ENCODE peak calls at places on chromosomes 6 and 20, in five cellular contexts. One of them, this sample, is unnamed.

GRCh38 chr6:135739288-135739687 is 112.2 kb upstream of the PDE7B start:
- DNase-seq in activated T-cell treated with anti-CD3 and anti-CD28 coated beads, Interleukin-2, amount 50 U/mL, for 4 hours: no peak
- DNase-seq in astrocyte: peak; percentile 100
- DNase-seq in LoVo: no peak
- DNase-seq in neural crest cell: no peak
- DNase-seq in this sample: no peak

GRCh38 chr6:10369896-10370295 is 45.0 kb downstream of the TFAP2A start:
- DNase-seq in activated T-cell treated with anti-CD3 and anti-CD28 coated beads, Interleukin-2, amount 50 U/mL, for 4 hours: no peak
- DNase-seq in astrocyte: peak; percentile 8
- DNase-seq in LoVo: no peak
- DNase-seq in neural crest cell: no peak
- DNase-seq in this sample: no peak

GRCh38 chr20:46934746-46935283 is 40.2 kb downstream of the EYA2 start:
- DNase-seq in activated T-cell treated with anti-CD3 and anti-CD28 coated beads, Interleukin-2, amount 50 U/mL, for 4 hours: no peak
- DNase-seq in astrocyte: no peak
- DNase-seq in LoVo: no peak
- DNase-seq in neural crest cell: no peak
- DNase-seq in this sample: no peak

GRCh38 chr20:43243672-43244269 is 54.1 kb upstream of the PTPRT start:
- DNase-seq in activated T-cell treated with anti-CD3 and anti-CD28 coated beads, Interleukin-2, amount 50 U/mL, for 4 hours: no peak
- DNase-seq in astrocyte: no peak
- DNase-seq in LoVo: no peak
- DNase-seq in neural crest cell: no peak
- DNase-seq in this sample: peak; percentile 29

GRCh38 chr6:107305391-107305790 is 154.0 kb downstream of the PDSS2 start:
- DNase-seq in activated T-cell treated with anti-CD3 and anti-CD28 coated beads, Interleukin-2, amount 50 U/mL, for 4 hours: no peak
- DNase-seq in astrocyte: no peak
- DNase-seq in LoVo: no peak
- DNase-seq in neural crest cell: no peak
- DNase-seq in this sample: no peak

GRCh38 chr6:111880181-111880944 is 7.1 kb upstream of the FYN start:
- DNase-seq in activated T-cell treated with anti-CD3 and anti-CD28 coated beads, Interleukin-2, amount 50 U/mL, for 4 hours: no peak
- DNase-seq in astrocyte: peak; percentile 69
- DNase-seq in LoVo: no peak
- DNase-seq in neural crest cell: no peak
- DNase-seq in this sample: no peak

GRCh38 chr6:42915737-42916136 is at the start of gene PTCRA:
- DNase-seq in activated T-cell treated with anti-CD3 and anti-CD28 coated beads, Interleukin-2, amount 50 U/mL, for 4 hours: no peak
- DNase-seq in astrocyte: no peak
- DNase-seq in LoVo: no peak
- DNase-seq in neural crest cell: no peak
- DNase-seq in this sample: no peak

GRCh38 chr6:115004204-115004603 is 661.4 kb upstream of the HS3ST5 start:
- DNase-seq in activated T-cell treated with anti-CD3 and anti-CD28 coated beads, Interleukin-2, amount 50 U/mL, for 4 hours: no peak
- DNase-seq in astrocyte: no peak
- DNase-seq in LoVo: no peak
- DNase-seq in neural crest cell: no peak
- DNase-seq in this sample: no peak

GRCh38 chr20:44098256-44098630 is 88.7 kb downstream of the JPH2 start:
- DNase-seq in activated T-cell treated with anti-CD3 and anti-CD28 coated beads, Interleukin-2, amount 50 U/mL, for 4 hours: no peak
- DNase-seq in astrocyte: no peak
- DNase-seq in LoVo: no peak
- DNase-seq in neural crest cell: no peak
- DNase-seq in this sample: no peak

GRCh38 chr20:64164123-64164836 is at the start of gene MYT1:
- DNase-seq in activated T-cell treated with anti-CD3 and anti-CD28 coated beads, Interleukin-2, amount 50 U/mL, for 4 hours: no peak
- DNase-seq in astrocyte: no peak
- DNase-seq in LoVo: no peak
- DNase-seq in neural crest cell: no peak
- DNase-seq in this sample: no peak

GRCh38 chr6:123550052-123550617 is 86.6 kb downstream of the TRDN start:
- DNase-seq in activated T-cell treated with anti-CD3 and anti-CD28 coated beads, Interleukin-2, amount 50 U/mL, for 4 hours: no peak
- DNase-seq in astrocyte: no peak
- DNase-seq in LoVo: no peak
- DNase-seq in neural crest cell: no peak
- DNase-seq in this sample: peak; percentile 11

GRCh38 chr6:22980446-22980845 is 411.1 kb downstream of the HDGFL1 start:
- DNase-seq in activated T-cell treated with anti-CD3 and anti-CD28 coated beads, Interleukin-2, amount 50 U/mL, for 4 hours: no peak
- DNase-seq in astrocyte: no peak
- DNase-seq in LoVo: no peak
- DNase-seq in neural crest cell: no peak
- DNase-seq in this sample: no peak

GRCh38 chr6:83431545-83432165 is 804 bp upstream of the ME1 start:
- DNase-seq in activated T-cell treated with anti-CD3 and anti-CD28 coated beads, Interleukin-2, amount 50 U/mL, for 4 hours: no peak
- DNase-seq in astrocyte: no peak
- DNase-seq in LoVo: peak; percentile 78
- DNase-seq in neural crest cell: no peak
- DNase-seq in this sample: no peak

GRCh38 chr20:5835234-5835845 is 85.1 kb downstream of the SHLD1 start:
- DNase-seq in activated T-cell treated with anti-CD3 and anti-CD28 coated beads, Interleukin-2, amount 50 U/mL, for 4 hours: peak; percentile 18
- DNase-seq in astrocyte: peak; percentile 48
- DNase-seq in LoVo: no peak
- DNase-seq in neural crest cell: no peak
- DNase-seq in this sample: peak; percentile 54

GRCh38 chr6:140069576-140069975 is 695.1 kb upstream of the CITED2 start:
- DNase-seq in activated T-cell treated with anti-CD3 and anti-CD28 coated beads, Interleukin-2, amount 50 U/mL, for 4 hours: no peak
- DNase-seq in astrocyte: no peak
- DNase-seq in LoVo: no peak
- DNase-seq in neural crest cell: no peak
- DNase-seq in this sample: no peak